ENCODE peak calls at places on chromosomes 5 and 9, in seven cellular contexts. Y, V, G, L, T, E and N are unnamed samples.

GRCh38 chr9:133406039-133406438 is 11.8 kb downstream of the REXO4 start:
- DNase-seq in Y (no peak), L (no peak), E (no peak), G (no peak), T (no peak), V (no peak), N (no peak)

GRCh38 chr5:180332051-180332517 is 21.1 kb downstream of the GFPT2 start:
- DNase-seq in V (no peak), G (no peak), E (peak), Y (peak), L (no peak), T (no peak), N (peak)

GRCh38 chr9:72362118-72362531 is 2.9 kb downstream of the ZFAND5 start:
- DNase-seq in E (no peak), Y (no peak), L (no peak), G (peak), T (no peak), V (no peak), N (no peak)

GRCh38 chr5:154378134-154378533 is 67.7 kb upstream of the SAP30L start:
- DNase-seq in T (no peak), V (no peak), E (no peak), L (no peak), Y (no peak), G (no peak), N (no peak)

GRCh38 chr5:61301345-61301744 is 30.7 kb upstream of the ZSWIM6 start:
- DNase-seq in L (no peak), T (no peak), V (no peak), G (no peak), E (no peak), Y (no peak), N (no peak)

GRCh38 chr5:5490774-5491347 is 68.4 kb downstream of the ICE1 start:
- DNase-seq in T (no peak), G (no peak), L (no peak), V (no peak), E (no peak), Y (no peak), N (no peak)

GRCh38 chr5:33726422-33727165 is 165.2 kb downstream of the ADAMTS12 start:
- DNase-seq in L (no peak), G (no peak), V (no peak), E (no peak), T (no peak), Y (no peak), N (no peak)

GRCh38 chr9:137228968-137229896 is 1.5 kb upstream of the SLC34A3 start:
- DNase-seq in E (no peak), G (no peak), L (no peak), T (no peak), V (no peak), Y (no peak), N (no peak)

GRCh38 chr9:92631452-92632211 is 38.3 kb downstream of the IPPK start:
- DNase-seq in V (no peak), G (no peak), L (peak), E (no peak), T (no peak), Y (no peak), N (no peak)

GRCh38 chr9:126347911-126348760 is 21.5 kb downstream of the MVB12B start:
- DNase-seq in T (no peak), E (no peak), L (no peak), G (no peak), Y (no peak), V (no peak), N (no peak)

GRCh38 chr9:6234014-6234413 is 18.4 kb downstream of the IL33 start:
- DNase-seq in E (no peak), V (no peak), Y (no peak), T (no peak), L (no peak), G (no peak), N (no peak)

GRCh38 chr5:106121972-106122605 is 1548.6 kb downstream of the EFNA5 start:
- DNase-seq in V (peak), E (peak), Y (no peak), L (no peak), T (peak), G (no peak), N (peak)

GRCh38 chr5:16539169-16539666 is 73.6 kb upstream of the ZNF622 start:
- DNase-seq in V (no peak), G (peak), E (no peak), L (no peak), T (no peak), Y (no peak), N (no peak)
- TF ChIP-seq JUND in V (no peak), G (no peak), E (peak), L (no peak), T (no peak), Y (no peak), N (no peak)

DNA sequence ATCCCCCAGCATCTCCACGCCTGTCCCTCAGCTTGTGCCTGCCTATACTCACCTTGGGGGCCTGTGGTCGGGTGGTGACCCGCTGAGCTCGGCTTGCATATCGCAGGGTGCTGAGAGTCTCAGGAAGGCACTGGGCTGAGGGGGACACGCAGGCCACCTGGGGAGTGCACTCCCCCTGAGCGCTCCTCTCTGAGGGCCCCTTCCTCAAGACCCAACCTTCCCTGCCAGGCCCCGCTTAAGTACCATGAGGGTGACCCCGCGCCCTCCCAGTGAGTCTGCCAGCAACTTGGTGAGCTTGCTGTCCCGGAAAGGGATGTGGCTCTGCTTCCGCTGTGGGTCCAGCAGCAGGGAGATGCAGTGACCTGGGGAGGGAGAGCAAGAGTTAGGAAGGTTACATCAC is 4.1 kb downstream of the KIF12 start:
- DNase-seq in T (no peak), Y (no peak), L (no peak), G (no peak), V (no peak), E (no peak), N (no peak)
- TF ChIP-seq JUND in T (no peak), Y (no peak), L (no peak), G (no peak), V (no peak), E (no peak), N (no peak)

DNA sequence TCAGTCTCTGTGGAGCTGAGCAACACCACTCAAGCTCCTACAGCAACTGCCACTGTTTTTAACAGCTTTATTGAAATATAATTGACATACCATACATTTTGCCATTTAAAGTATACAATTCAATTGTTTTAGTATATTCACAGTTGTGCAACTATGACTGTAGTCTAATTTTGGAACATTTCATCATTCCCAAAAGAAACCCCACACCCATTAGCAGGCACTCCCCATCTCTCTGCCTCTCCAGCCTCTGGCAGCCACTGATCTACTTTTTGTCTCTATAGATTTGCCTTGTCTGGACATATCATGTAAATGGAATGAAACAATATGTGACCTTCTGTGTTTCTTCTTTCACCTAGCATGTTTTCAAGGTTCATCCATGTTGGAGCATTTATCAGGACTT is 43.5 kb downstream of the RUSC2 start:
- DNase-seq in V (no peak), E (no peak), G (no peak), L (no peak), Y (no peak), T (no peak), N (no peak)
- TF ChIP-seq JUND in V (no peak), E (no peak), G (no peak), L (no peak), Y (no peak), T (no peak), N (no peak)

DNA sequence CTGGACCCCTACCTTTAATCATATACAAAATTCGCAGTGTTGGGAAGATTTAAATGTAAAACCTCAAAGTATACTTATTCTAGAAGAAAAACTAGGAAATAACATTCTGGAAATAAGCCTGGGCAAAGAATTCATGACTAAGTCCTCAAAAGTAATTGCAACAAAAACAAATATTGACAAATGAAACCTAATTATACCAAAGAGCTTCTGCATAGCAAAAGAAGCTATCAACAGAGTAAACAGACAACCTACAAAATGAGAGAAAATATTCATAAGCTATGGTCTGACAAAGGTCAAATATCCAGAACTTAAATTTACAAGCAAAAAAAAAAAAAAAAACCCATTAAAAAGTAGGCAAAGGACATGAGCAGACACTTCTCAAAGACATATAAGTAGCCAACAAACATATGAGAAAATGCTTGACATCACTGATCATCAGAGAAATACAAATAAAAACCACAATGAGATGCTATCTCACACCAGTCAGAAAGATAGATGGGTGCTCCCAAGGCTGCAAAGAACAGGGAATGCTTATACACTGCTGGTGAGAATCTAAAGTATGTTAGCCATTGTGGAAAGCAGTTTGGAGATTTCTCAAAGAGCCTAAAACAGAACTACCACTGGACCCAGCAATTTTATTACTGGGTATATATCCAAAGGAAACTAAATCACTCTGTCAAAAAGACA is 154.0 kb downstream of the NDUFS4 start:
- DNase-seq in E (no peak), L (no peak), Y (no peak), T (no peak), V (no peak), G (no peak), N (no peak)
- TF ChIP-seq JUND in E (no peak), L (no peak), Y (no peak), T (no peak), V (no peak), G (no peak), N (no peak)

GRCh38 chr5:16548812-16549211 is 68.0 kb downstream of the RETREG1 start:
- DNase-seq in Y (no peak), E (no peak), T (no peak), G (no peak), V (no peak), L (no peak), N (no peak)

GRCh38 chr5:16549491-16550233 is 67.1 kb downstream of the RETREG1 start:
- DNase-seq in V (no peak), L (no peak), E (no peak), Y (no peak), T (no peak), G (no peak), N (no peak)

GRCh38 chr5:16548115-16548514 is 68.7 kb downstream of the RETREG1 start:
- DNase-seq in Y (no peak), T (no peak), G (no peak), E (no peak), V (no peak), L (no peak), N (no peak)

GRCh38 chr5:16551628-16552027 is 65.2 kb downstream of the RETREG1 start:
- DNase-seq in E (no peak), V (no peak), Y (no peak), L (no peak), T (no peak), G (no peak), N (no peak)

DNA sequence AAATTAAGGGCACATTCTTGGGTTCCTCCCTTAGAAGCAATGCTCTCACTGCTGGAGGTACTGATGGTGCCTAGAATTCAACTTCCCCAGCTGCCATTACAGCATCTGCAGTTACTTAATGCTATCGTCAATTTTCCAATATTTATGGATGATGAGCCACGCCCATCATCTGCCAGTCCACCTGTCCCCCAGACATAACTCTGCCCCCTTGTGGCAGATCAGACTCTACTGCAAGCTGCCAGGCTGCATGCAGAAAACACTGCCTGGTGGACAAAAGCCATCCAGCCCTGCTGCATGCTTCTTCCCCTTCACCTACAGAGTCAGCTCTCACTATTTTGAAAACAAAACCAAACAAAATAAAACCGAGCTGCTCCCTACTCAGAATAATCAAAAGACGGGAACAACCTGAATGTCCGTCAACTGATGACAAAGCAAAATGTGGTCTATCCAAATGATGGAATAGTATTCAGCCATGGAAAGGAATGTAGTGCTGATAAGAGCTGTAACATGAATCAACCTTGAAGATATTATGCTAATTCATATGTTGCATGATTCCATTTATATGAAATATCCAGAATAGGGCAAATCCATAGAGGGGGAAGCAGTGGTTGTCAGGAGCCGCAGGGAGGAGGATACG is 66.4 kb downstream of the RETREG1 start:
- DNase-seq in L (no peak), G (peak), Y (no peak), E (peak), T (peak), V (peak), N (peak)
- TF ChIP-seq JUND in L (no peak), G (no peak), Y (no peak), E (no peak), T (no peak), V (peak), N (no peak)

GRCh38 chr5:80739057-80739456 is 84.3 kb upstream of the DHFR start:
- DNase-seq in G (no peak), V (no peak), Y (no peak), E (no peak), L (no peak), T (no peak), N (no peak)
- TF ChIP-seq JUND in G (no peak), V (no peak), Y (no peak), E (no peak), L (no peak), T (no peak), N (no peak)

GRCh38 chr9:131986576-131986975 is 93.1 kb downstream of the MED27 start:
- DNase-seq in V (no peak), T (no peak), E (no peak), G (no peak), Y (no peak), L (no peak), N (no peak)
- TF ChIP-seq JUND in V (no peak), T (no peak), E (no peak), G (no peak), Y (no peak), L (no peak), N (no peak)

GRCh38 chr5:155529366-155529765 is 515.8 kb downstream of the KIF4B start:
- DNase-seq in V (no peak), G (no peak), Y (no peak), E (peak), T (no peak), L (no peak), N (no peak)
- TF ChIP-seq JUND in V (no peak), G (no peak), Y (no peak), E (no peak), T (no peak), L (no peak), N (no peak)